ENCODE peak calls at places on chromosomes 1 and 21, in four cellular contexts. One of them, this sample, is unnamed.
A peak's percentile ranks its signal among the peaks of the same experiment; 100 is the strongest.

GRCh38 chr1:203986887-203987461 is 85.9 kb upstream of the SOX13 start:
- DNase-seq in HFF-Myc: no peak
- DNase-seq in AG09309: no peak
- DNase-seq in stomach: no peak
- DNase-seq in this sample: no peak

GRCh38 chr1:118290046-118290445 is 105.0 kb upstream of the SPAG17 start:
- DNase-seq in stomach: no peak
- DNase-seq in AG09309: no peak
- DNase-seq in HFF-Myc: no peak
- DNase-seq in this sample: no peak

GRCh38 chr1:172935062-172935592 is 115.6 kb downstream of the TNFSF18 start:
- DNase-seq in stomach: no peak
- DNase-seq in AG09309: no peak
- DNase-seq in HFF-Myc: no peak
- DNase-seq in this sample: no peak

GRCh38 chr1:241156231-241156965 is 200.6 kb downstream of the RGS7 start:
- DNase-seq in AG09309: peak; percentile 20
- DNase-seq in stomach: peak; percentile 39
- DNase-seq in HFF-Myc: no peak
- DNase-seq in this sample: no peak

GRCh38 chr1:232250838-232251237 is 379.1 kb downstream of the SIPA1L2 start:
- DNase-seq in AG09309: no peak
- DNase-seq in HFF-Myc: no peak
- DNase-seq in stomach: no peak
- DNase-seq in this sample: no peak

GRCh38 chr1:192907545-192908243 is 98.9 kb downstream of the RGS2 start:
- DNase-seq in AG09309: no peak
- DNase-seq in HFF-Myc: no peak
- DNase-seq in stomach: no peak
- DNase-seq in this sample: no peak

GRCh38 chr1:204213668-204214662 is at the start of gene GOLT1A:
- DNase-seq in AG09309: peak; percentile 76
- DNase-seq in stomach: peak; percentile 91
- DNase-seq in HFF-Myc: peak; percentile 60
- DNase-seq in this sample: peak; percentile 68

GRCh38 chr1:46020005-46020404 is 112.4 kb downstream of the PIK3R3 start:
- DNase-seq in HFF-Myc: no peak
- DNase-seq in stomach: no peak
- DNase-seq in AG09309: no peak
- DNase-seq in this sample: no peak

GRCh38 chr1:154883919-154884867 is 14.1 kb upstream of the KCNN3 start:
- DNase-seq in AG09309: no peak
- DNase-seq in stomach: peak; percentile 34
- DNase-seq in HFF-Myc: no peak
- DNase-seq in this sample: no peak

GRCh38 chr1:2481885-2482284 is 5.8 kb downstream of the PLCH2 start:
- DNase-seq in HFF-Myc: no peak
- DNase-seq in AG09309: no peak
- DNase-seq in stomach: peak; percentile 43
- DNase-seq in this sample: no peak

GRCh38 chr1:81406292-81406691 is 394.4 kb upstream of the ADGRL2 start:
- DNase-seq in stomach: no peak
- DNase-seq in AG09309: no peak
- DNase-seq in HFF-Myc: no peak
- DNase-seq in this sample: no peak

GRCh38 chr1:184118051-184118450 is 66.5 kb downstream of the TSEN15 start:
- DNase-seq in stomach: no peak
- DNase-seq in HFF-Myc: peak; percentile 68
- DNase-seq in AG09309: peak; percentile 82
- DNase-seq in this sample: no peak

GRCh38 chr21:42757826-42758655 is 104.6 kb downstream of the PDE9A start:
- DNase-seq in AG09309: no peak
- DNase-seq in stomach: no peak
- DNase-seq in HFF-Myc: no peak
- DNase-seq in this sample: no peak

GRCh38 chr1:110872745-110873435 is at the start of gene CD53:
- DNase-seq in stomach: no peak
- DNase-seq in AG09309: no peak
- DNase-seq in HFF-Myc: no peak
- DNase-seq in this sample: no peak

GRCh38 chr21:33392586-33392985 is 10.6 kb upstream of the IFNGR2 start:
- DNase-seq in stomach: no peak
- DNase-seq in AG09309: no peak
- DNase-seq in HFF-Myc: no peak
- DNase-seq in this sample: no peak

GRCh38 chr1:155932487-155932886 is 1.7 kb downstream of the KHDC4 start:
- DNase-seq in AG09309: no peak
- DNase-seq in stomach: no peak
- DNase-seq in HFF-Myc: no peak
- DNase-seq in this sample: no peak

GRCh38 chr1:201136696-201137392 is 9.9 kb upstream of the ASCL5 start:
- DNase-seq in HFF-Myc: no peak
- DNase-seq in stomach: no peak
- DNase-seq in AG09309: no peak
- DNase-seq in this sample: no peak

GRCh38 chr1:65247419-65248359 is 61.7 kb upstream of the DNAJC6 start:
- DNase-seq in AG09309: peak; percentile 95
- DNase-seq in stomach: no peak
- DNase-seq in HFF-Myc: peak; percentile 53
- DNase-seq in this sample: no peak

GRCh38 chr1:213060836-213061235 is 9.8 kb downstream of the RPS6KC1 start:
- DNase-seq in HFF-Myc: no peak
- DNase-seq in stomach: no peak
- DNase-seq in AG09309: no peak
- DNase-seq in this sample: no peak

GRCh38 chr1:213066363-213066762 is 15.3 kb downstream of the RPS6KC1 start:
- DNase-seq in AG09309: no peak
- DNase-seq in HFF-Myc: no peak
- DNase-seq in stomach: no peak
- DNase-seq in this sample: no peak

GRCh38 chr1:213057264-213058059 is 6.4 kb downstream of the RPS6KC1 start:
- DNase-seq in HFF-Myc: no peak
- DNase-seq in stomach: no peak
- DNase-seq in AG09309: no peak
- DNase-seq in this sample: no peak

GRCh38 chr1:213065800-213066199 is 14.8 kb downstream of the RPS6KC1 start:
- DNase-seq in stomach: no peak
- DNase-seq in AG09309: no peak
- DNase-seq in HFF-Myc: no peak
- DNase-seq in this sample: no peak

DNA sequence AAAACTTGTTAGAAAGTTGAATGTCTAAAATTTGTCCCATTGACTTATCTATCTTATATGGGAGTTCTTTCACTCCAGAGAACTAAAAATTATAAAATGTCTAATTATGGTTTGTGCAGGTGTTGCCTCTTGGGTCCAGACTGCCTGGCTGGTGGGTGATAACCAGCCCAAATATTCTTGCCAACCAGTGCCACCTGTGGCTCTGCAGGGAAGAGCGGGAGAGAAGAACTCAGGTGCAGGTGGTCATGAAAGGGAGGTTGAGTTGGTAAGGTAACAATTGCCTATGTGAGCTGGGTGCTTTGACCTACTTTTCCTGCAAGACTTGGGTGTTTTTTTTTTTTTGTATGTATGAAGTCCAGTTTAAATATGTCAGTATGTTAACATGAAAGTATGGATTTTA is 10.2 kb downstream of the RPS6KC1 start:
- DNase-seq in HFF-Myc: no peak
- DNase-seq in stomach: no peak
- DNase-seq in AG09309: no peak
- DNase-seq in this sample: no peak
- TF ChIP-seq CTCF in HFF-Myc: no peak
- TF ChIP-seq CTCF in stomach: no peak
- TF ChIP-seq CTCF in AG09309: no peak
- TF ChIP-seq CTCF in this sample: peak; percentile 9

GRCh38 chr1:178192686-178193085 is 98.8 kb downstream of the RASAL2 start:
- DNase-seq in stomach: peak; percentile 47
- DNase-seq in HFF-Myc: peak; percentile 5
- DNase-seq in AG09309: peak; percentile 28
- DNase-seq in this sample: no peak

GRCh38 chr1:178188306-178188705 is 94.4 kb downstream of the RASAL2 start:
- DNase-seq in HFF-Myc: no peak
- DNase-seq in stomach: no peak
- DNase-seq in AG09309: no peak
- DNase-seq in this sample: no peak

DNA sequence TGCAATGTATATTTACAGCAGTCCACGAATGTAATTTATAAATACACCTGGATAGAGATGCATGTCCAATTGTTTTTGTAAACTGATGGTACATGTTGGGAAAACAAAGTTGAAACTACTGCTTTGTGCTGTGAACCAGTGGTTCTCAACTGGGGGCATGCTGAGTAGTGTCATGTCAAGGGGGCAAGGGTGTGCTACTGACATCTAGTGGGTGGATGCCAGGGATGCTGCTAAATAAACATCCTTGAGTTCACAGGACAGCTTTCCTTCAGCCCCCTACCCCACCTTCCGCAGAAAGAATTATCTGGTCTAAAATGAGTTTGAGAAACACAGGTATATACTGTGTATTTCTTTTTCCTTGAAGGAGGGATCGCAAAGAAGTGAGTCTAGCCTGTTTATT is 95.9 kb downstream of the RASAL2 start:
- DNase-seq in AG09309: no peak
- DNase-seq in HFF-Myc: peak; percentile 5
- DNase-seq in stomach: no peak
- DNase-seq in this sample: no peak
- TF ChIP-seq CTCF in AG09309: peak; percentile 45
- TF ChIP-seq CTCF in HFF-Myc: peak; percentile 65
- TF ChIP-seq CTCF in stomach: no peak
- TF ChIP-seq CTCF in this sample: peak; percentile 34

DNA sequence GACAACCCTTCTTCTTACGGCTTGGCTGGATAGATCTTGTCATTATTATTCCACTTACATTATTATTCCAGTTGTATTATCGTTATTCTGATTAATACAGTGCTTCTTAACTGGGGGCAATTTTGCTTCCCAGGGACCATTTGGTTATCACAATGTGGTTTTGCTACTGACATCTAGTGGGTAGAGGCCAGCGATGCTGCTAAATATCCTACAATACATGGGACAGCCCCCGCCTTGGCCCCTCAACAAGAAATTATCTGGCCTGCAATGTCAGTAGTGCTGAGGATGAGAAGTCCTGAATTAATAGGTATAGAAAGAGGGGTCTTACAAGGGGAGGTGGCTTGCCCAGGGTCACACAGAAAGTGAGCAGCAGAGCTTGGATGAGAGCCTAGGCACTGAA is 105.6 kb downstream of the PTPRU start:
- DNase-seq in stomach: no peak
- DNase-seq in AG09309: no peak
- DNase-seq in HFF-Myc: no peak
- DNase-seq in this sample: no peak
- TF ChIP-seq CTCF in stomach: no peak
- TF ChIP-seq CTCF in AG09309: peak; percentile 21
- TF ChIP-seq CTCF in HFF-Myc: no peak
- TF ChIP-seq CTCF in this sample: no peak

DNA sequence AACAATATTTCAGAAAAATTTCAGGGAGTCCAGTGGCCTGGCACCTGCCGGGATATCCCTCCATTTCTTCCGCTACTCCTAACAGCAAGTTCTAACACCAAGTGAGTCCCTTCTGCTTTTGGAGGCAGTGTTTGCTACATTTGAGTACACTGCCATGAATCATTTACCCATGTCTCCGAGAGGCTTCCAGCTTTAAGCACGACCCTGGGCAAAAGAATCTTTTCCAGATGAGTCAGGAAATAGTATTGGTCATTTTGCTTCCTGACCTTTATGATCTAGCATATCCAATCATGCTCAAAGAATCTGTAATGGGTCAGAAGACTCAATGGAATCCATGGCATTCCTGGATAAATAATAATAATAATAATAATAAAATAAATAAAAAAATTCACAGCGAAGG is 60.7 kb upstream of the FMN2 start:
- DNase-seq in stomach: no peak
- DNase-seq in AG09309: peak; percentile 92
- DNase-seq in HFF-Myc: peak; percentile 92
- DNase-seq in this sample: no peak
- TF ChIP-seq CTCF in stomach: no peak
- TF ChIP-seq CTCF in AG09309: no peak
- TF ChIP-seq CTCF in HFF-Myc: no peak
- TF ChIP-seq CTCF in this sample: no peak

DNA sequence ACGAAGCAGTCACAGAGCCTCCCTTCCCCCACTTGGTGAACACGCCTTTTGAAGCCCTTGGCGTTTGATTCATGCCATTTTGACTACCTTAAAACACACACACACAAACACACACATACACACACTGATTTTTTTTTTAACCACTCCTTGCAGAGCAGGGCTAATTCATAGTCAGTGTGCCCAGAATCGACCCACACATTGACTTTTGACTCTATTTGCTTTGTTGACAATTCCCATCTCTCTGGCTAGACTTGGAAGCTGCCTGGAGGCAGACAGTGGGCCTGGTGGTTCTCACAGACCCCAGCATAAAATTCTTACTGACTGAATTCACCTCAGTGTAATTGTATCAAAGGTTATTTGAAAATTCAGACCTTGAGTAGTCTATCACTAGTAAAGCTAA is 30.3 kb downstream of the CAPN8 start:
- DNase-seq in HFF-Myc: no peak
- DNase-seq in stomach: no peak
- DNase-seq in AG09309: no peak
- DNase-seq in this sample: no peak
- TF ChIP-seq CTCF in HFF-Myc: no peak
- TF ChIP-seq CTCF in stomach: no peak
- TF ChIP-seq CTCF in AG09309: no peak
- TF ChIP-seq CTCF in this sample: no peak